ENCODE peak calls at places on chromosomes 4 and X, in ten cellular contexts. S is GM13976, D is H9, X is epithelial cell of esophagus, Z is AG09319, I is fibroblast of pulmonary artery, Y is tibial artery, Q is Calu3, M is RWPE1, L is left lung. U is an unnamed sample.

GRCh38 chr4:71607780-71608673 is 175.9 kb downstream of the GC start:
- DNase-seq in S (no peak), D (no peak), X (peak; percentile 87), Z (no peak), I (peak; percentile 43), Y (no peak), Q (no peak), M (peak; percentile 64), L (no peak), U (no peak)

GRCh38 chr4:184430163-184430562 is 44.2 kb downstream of the IRF2 start:
- DNase-seq in S (no peak), D (no peak), X (no peak), Z (no peak), I (no peak), Y (no peak), Q (no peak), M (no peak), L (no peak), U (no peak)

GRCh38 chr4:139256349-139256748 is 23.7 kb downstream of the MGARP start:
- DNase-seq in S (no peak), D (no peak), X (no peak), Z (no peak), I (no peak), Y (no peak), Q (no peak), M (no peak), L (no peak), U (no peak)

GRCh38 chr4:41360214-41360910 is 103.6 kb downstream of the UCHL1 start:
- DNase-seq in S (peak; percentile 48), D (peak; percentile 55), X (peak; percentile 55), Z (no peak), I (peak; percentile 35), Y (peak; percentile 88), Q (peak; percentile 67), M (peak; percentile 60), L (peak; percentile 91), U (peak; percentile 82)

GRCh38 chrX:117919755-117920154 is 196.9 kb downstream of the KLHL13 start:
- DNase-seq in S (no peak), D (no peak), X (no peak), Z (no peak), I (no peak), Y (no peak), Q (no peak), M (no peak), L (no peak), U (no peak)

GRCh38 chr4:109588176-109588575 is 28.1 kb downstream of the MCUB start:
- DNase-seq in S (peak; percentile 61), D (no peak), X (peak; percentile 68), Z (no peak), I (no peak), Y (no peak), Q (no peak), M (peak; percentile 10), L (no peak), U (no peak)

GRCh38 chr4:189815404-189816192 is 125.1 kb upstream of the FRG1 start:
- DNase-seq in S (no peak), D (no peak), X (no peak), Z (no peak), I (no peak), Y (no peak), Q (no peak), M (no peak), L (no peak), U (no peak)

GRCh38 chr4:163709601-163710000 is 215.1 kb downstream of the TMA16 start:
- DNase-seq in S (no peak), D (no peak), X (no peak), Z (no peak), I (no peak), Y (no peak), Q (no peak), M (no peak), L (no peak), U (no peak)

GRCh38 chr4:960736-961650 is 12.4 kb downstream of the DGKQ start:
- DNase-seq in S (no peak), D (no peak), X (no peak), Z (no peak), I (no peak), Y (peak; percentile 62), Q (no peak), M (no peak), L (peak; percentile 75), U (no peak)

GRCh38 chr4:72390409-72390808 is 178.6 kb downstream of the ADAMTS3 start:
- DNase-seq in S (no peak), D (no peak), X (peak; percentile 16), Z (no peak), I (peak; percentile 62), Y (no peak), Q (no peak), M (no peak), L (no peak), U (no peak)

GRCh38 chr4:155543126-155543765 is 123.4 kb upstream of the GUCY1A1 start:
- DNase-seq in S (peak; percentile 34), D (no peak), X (peak; percentile 64), Z (no peak), I (peak; percentile 66), Y (no peak), Q (no peak), M (no peak), L (no peak), U (no peak)

GRCh38 chr4:72505314-72505744 is 63.7 kb downstream of the ADAMTS3 start:
- DNase-seq in S (peak; percentile 15), D (peak; percentile 66), X (peak; percentile 72), Z (peak; percentile 44), I (peak; percentile 79), Y (no peak), Q (peak; percentile 2), M (peak; percentile 32), L (no peak), U (peak; percentile 30)

GRCh38 chr4:63493265-63493664 is 916.0 kb downstream of the TECRL start:
- DNase-seq in S (no peak), D (no peak), X (no peak), Z (no peak), I (no peak), Y (no peak), Q (no peak), M (no peak), L (no peak), U (no peak)

GRCh38 chrX:106608016-106608415 is 3.8 kb upstream of the RADX start:
- DNase-seq in S (no peak), D (no peak), X (peak; percentile 0), Z (no peak), I (no peak), Y (no peak), Q (no peak), M (no peak), L (no peak), U (no peak)

GRCh38 chr4:54902976-54903375 is 222.4 kb downstream of the KDR start:
- DNase-seq in S (no peak), D (no peak), X (no peak), Z (no peak), I (no peak), Y (no peak), Q (no peak), M (no peak), L (no peak), U (no peak)

GRCh38 chrX:126580877-126581276 is 28.3 kb upstream of the DCAF12L1 start:
- DNase-seq in S (no peak), D (no peak), X (no peak), Z (no peak), I (no peak), Y (no peak), Q (no peak), M (no peak), L (no peak), U (no peak)

GRCh38 chr4:12409507-12410190 is 981.0 kb upstream of the HS3ST1 start:
- DNase-seq in S (no peak), D (no peak), X (peak; percentile 83), Z (no peak), I (peak; percentile 90), Y (no peak), Q (no peak), M (peak; percentile 45), L (no peak), U (no peak)
- TF ChIP-seq CTCF in S (no peak), D (peak; percentile 8), X (peak; percentile 59), Z (no peak), I (peak; percentile 64), Y (no peak), Q (no peak), M (peak; percentile 29), L (no peak), U (no peak)

GRCh38 chrX:54093159-54093558 is 48.9 kb upstream of the PHF8 start:
- DNase-seq in S (no peak), D (no peak), X (no peak), Z (no peak), I (peak; percentile 12), Y (no peak), Q (no peak), M (no peak), L (no peak), U (no peak)

GRCh38 chrX:54087661-54088060 is 43.4 kb upstream of the PHF8 start:
- DNase-seq in S (no peak), D (no peak), X (no peak), Z (no peak), I (no peak), Y (no peak), Q (no peak), M (no peak), L (no peak), U (no peak)

GRCh38 chrX:54085666-54086065 is 41.4 kb upstream of the PHF8 start:
- DNase-seq in S (no peak), D (no peak), X (peak; percentile 3), Z (no peak), I (no peak), Y (no peak), Q (no peak), M (no peak), L (no peak), U (no peak)

GRCh38 chrX:54089191-54089590 is 44.9 kb upstream of the PHF8 start:
- DNase-seq in S (no peak), D (no peak), X (no peak), Z (no peak), I (no peak), Y (no peak), Q (no peak), M (no peak), L (no peak), U (no peak)

GRCh38 chrX:54090880-54091279 is 46.6 kb upstream of the PHF8 start:
- DNase-seq in S (no peak), D (no peak), X (no peak), Z (no peak), I (no peak), Y (no peak), Q (no peak), M (no peak), L (no peak), U (no peak)
- TF ChIP-seq CTCF in S (no peak), D (no peak), X (no peak), Z (no peak), I (no peak), Y (no peak), Q (no peak), M (no peak), L (no peak), U (no peak)

GRCh38 chr4:181538435-181538834 is 704.8 kb upstream of the TENM3 start:
- DNase-seq in S (no peak), D (no peak), X (no peak), Z (no peak), I (no peak), Y (no peak), Q (no peak), M (no peak), L (no peak), U (no peak)
- TF ChIP-seq CTCF in S (no peak), D (no peak), X (no peak), Z (no peak), I (no peak), Y (no peak), Q (no peak), M (no peak), L (no peak), U (no peak)

GRCh38 chr4:141858437-141858836 is 222.1 kb downstream of the IL15 start:
- DNase-seq in S (no peak), D (no peak), X (no peak), Z (no peak), I (no peak), Y (no peak), Q (no peak), M (no peak), L (no peak), U (no peak)

GRCh38 chr4:141860974-141861373 is 224.6 kb downstream of the IL15 start:
- DNase-seq in S (no peak), D (no peak), X (peak; percentile 33), Z (no peak), I (no peak), Y (no peak), Q (peak; percentile 27), M (peak; percentile 7), L (no peak), U (no peak)
- TF ChIP-seq CTCF in S (no peak), D (peak; percentile 57), X (peak; percentile 53), Z (no peak), I (no peak), Y (no peak), Q (no peak), M (no peak), L (no peak), U (no peak)

U was measured in nephron progenitor cell.